ENCODE peak calls at places on chromosomes 16 and 17, in seven cellular contexts. E is IMR-90, D is trophoblast cell, U is neuronal stem cell, Q is H9, N is mesenchymal stem cell, W is H1. B is an unnamed sample.

GRCh38 chr17:43983515-43984411 is 20.7 kb upstream of the NAGS start:
- DNase-seq in U (no peak), D (peak; percentile 10), E (no peak), W (peak; percentile 82), N (no peak), Q (peak; percentile 76), B (peak; percentile 48)

GRCh38 chr16:74774223-74775139 is at the start of gene FA2H:
- DNase-seq in N (peak; percentile 39), U (peak; percentile 80), W (peak; percentile 90), E (peak; percentile 23), Q (peak; percentile 94), D (peak; percentile 91), B (peak; percentile 75)

GRCh38 chr16:24700549-24701392 is 28.7 kb upstream of the TNRC6A start:
- DNase-seq in D (peak; percentile 39), U (no peak), N (peak; percentile 94), E (peak; percentile 98), W (no peak), Q (peak; percentile 77), B (peak; percentile 95)

GRCh38 chr17:49204521-49204920 is 5.9 kb downstream of the GNGT2 start:
- DNase-seq in D (no peak), N (no peak), E (peak; percentile 28), U (no peak), W (no peak), Q (no peak), B (no peak)

GRCh38 chr16:29663829-29664132 is 734 bp downstream of the SPN start:
- DNase-seq in Q (no peak), U (no peak), E (no peak), D (no peak), W (no peak), N (no peak), B (no peak)

GRCh38 chr17:39939588-39940419 is 12.3 kb downstream of the LRRC3C start:
- DNase-seq in Q (no peak), W (no peak), E (peak; percentile 98), U (no peak), N (peak; percentile 90), D (peak; percentile 9), B (no peak)

GRCh38 chr16:2500634-2500936 is 13.2 kb upstream of the ATP6V0C start:
- DNase-seq in D (no peak), Q (peak; percentile 67), N (no peak), U (no peak), E (no peak), W (peak; percentile 60), B (no peak)

GRCh38 chr17:49850772-49851386 is 3.0 kb upstream of the TAC4 start:
- DNase-seq in Q (peak; percentile 66), U (no peak), E (no peak), D (peak; percentile 19), W (peak; percentile 60), N (no peak), B (no peak)

GRCh38 chr17:77352441-77352840 is 211.7 kb downstream of the SEC14L1 start:
- DNase-seq in W (no peak), Q (no peak), N (no peak), E (no peak), D (no peak), U (no peak), B (no peak)

GRCh38 chr16:27642753-27643152 is 92.8 kb downstream of the KATNIP start:
- DNase-seq in N (peak; percentile 15), W (peak; percentile 54), U (no peak), Q (peak; percentile 45), D (peak; percentile 70), E (peak; percentile 21), B (peak; percentile 62)

GRCh38 chr17:75808905-75809621 is 24.5 kb downstream of the UNK start:
- DNase-seq in Q (peak; percentile 29), E (peak; percentile 37), D (peak; percentile 95), W (no peak), N (peak; percentile 78), U (no peak), B (peak; percentile 29)

GRCh38 chr16:27761816-27762215 is 211.9 kb downstream of the KATNIP start:
- DNase-seq in E (no peak), D (peak; percentile 18), Q (no peak), N (no peak), W (no peak), U (no peak), B (no peak)

DNA sequence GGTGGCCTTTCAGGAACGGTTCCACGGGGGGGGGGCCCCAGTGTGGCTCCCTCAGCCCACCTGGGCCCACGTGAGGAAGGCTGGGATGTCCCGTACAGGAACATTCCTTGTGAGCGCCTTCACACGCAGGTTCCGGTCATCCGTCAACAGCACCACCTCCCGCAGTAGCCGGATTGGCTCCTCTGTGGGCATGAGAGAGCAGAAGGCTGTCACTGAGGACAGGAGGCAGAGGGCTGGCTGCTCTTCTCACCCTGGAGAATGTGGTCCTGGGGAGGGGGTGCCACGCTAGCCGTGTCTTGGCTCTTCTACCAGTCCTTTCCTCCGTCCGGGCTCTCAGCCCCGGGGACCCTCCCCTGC is 6.5 kb downstream of the HIC1 start:
- DNase-seq in E (no peak), W (no peak), D (no peak), N (peak; percentile 29), U (no peak), Q (no peak), B (no peak)
- H2BK5ac ChIP-seq in E (peak overlapping the region; percentile 95), W (no peak overlapping the region), D (no peak overlapping the region), N (no peak overlapping the region), U (no peak overlapping the region), Q (no peak overlapping the region), B (no peak overlapping the region)

GRCh38 chr16:61149709-61150108 is 886.5 kb downstream of the CDH8 start:
- DNase-seq in N (no peak), U (no peak), E (no peak), W (no peak), Q (no peak), D (no peak), B (peak; percentile 45)
- H3K18ac ChIP-seq in N (no peak overlapping the region), U (peak overlapping the region; percentile 36), E (no peak overlapping the region), W (no peak overlapping the region), Q (no peak overlapping the region), D (no peak overlapping the region), B (no peak overlapping the region)

GRCh38 chr17:79183221-79184158 is 108.9 kb downstream of the ENGASE start:
- DNase-seq in U (peak; percentile 73), W (peak; percentile 82), D (no peak), Q (peak; percentile 85), E (no peak), N (peak; percentile 4), B (peak; percentile 89)

GRCh38 chr17:79185671-79186070 is 111.0 kb downstream of the ENGASE start:
- DNase-seq in N (no peak), U (no peak), W (no peak), Q (no peak), D (no peak), E (no peak), B (no peak)

GRCh38 chr17:79179334-79179733 is 104.7 kb downstream of the ENGASE start:
- DNase-seq in E (no peak), W (no peak), U (no peak), N (no peak), D (no peak), Q (no peak), B (no peak)

GRCh38 chr17:79180358-79181005 is 105.9 kb downstream of the ENGASE start:
- DNase-seq in N (no peak), D (no peak), U (no peak), W (no peak), Q (no peak), E (no peak), B (no peak)

GRCh38 chr17:79182176-79183160 is 107.8 kb downstream of the ENGASE start:
- DNase-seq in N (no peak), E (no peak), Q (no peak), D (no peak), W (peak; percentile 64), U (no peak), B (no peak)
- H4K8ac ChIP-seq in N (no peak overlapping the region), E (no peak overlapping the region), Q (no peak overlapping the region), D (no peak overlapping the region), W (peak overlapping the region; percentile 48), U (no peak overlapping the region), B (no peak overlapping the region)

DNA sequence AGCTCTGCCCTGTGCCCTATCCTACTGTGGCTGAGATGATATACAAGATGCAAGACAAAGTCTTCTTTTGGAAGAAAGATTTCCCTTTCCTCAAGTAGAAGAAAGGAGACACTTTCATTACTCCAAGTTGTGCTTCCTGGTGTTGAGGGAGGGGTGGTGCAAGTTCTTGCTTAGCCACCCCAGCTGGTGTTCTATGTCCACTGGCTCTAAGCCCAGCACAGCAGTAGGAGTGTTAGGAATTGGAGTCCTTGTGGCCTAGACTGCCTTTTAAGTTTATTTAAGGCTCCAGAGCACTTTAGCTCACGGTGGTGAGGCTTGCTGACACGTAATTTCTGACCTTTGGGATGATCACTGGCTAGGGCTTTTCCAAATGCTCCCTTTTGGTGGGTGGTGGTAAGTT is 109.7 kb downstream of the KIF2B start:
- DNase-seq in Q (no peak), N (no peak), U (no peak), D (no peak), W (no peak), E (no peak), B (no peak)
- H2BK5ac ChIP-seq in Q (no peak overlapping the region), N (no peak overlapping the region), U (no peak overlapping the region), D (no peak overlapping the region), W (no peak overlapping the region), E (no peak overlapping the region), B (no peak overlapping the region)

GRCh38 chr16:11299865-11300559 is 18.9 kb upstream of the PRM1 start:
- DNase-seq in N (no peak), E (no peak), U (no peak), Q (no peak), D (no peak), W (no peak), B (no peak)
- H3K18ac ChIP-seq in N (no peak overlapping the region), E (no peak overlapping the region), U (no peak overlapping the region), Q (no peak overlapping the region), D (no peak overlapping the region), W (no peak overlapping the region), B (no peak overlapping the region)

DNA sequence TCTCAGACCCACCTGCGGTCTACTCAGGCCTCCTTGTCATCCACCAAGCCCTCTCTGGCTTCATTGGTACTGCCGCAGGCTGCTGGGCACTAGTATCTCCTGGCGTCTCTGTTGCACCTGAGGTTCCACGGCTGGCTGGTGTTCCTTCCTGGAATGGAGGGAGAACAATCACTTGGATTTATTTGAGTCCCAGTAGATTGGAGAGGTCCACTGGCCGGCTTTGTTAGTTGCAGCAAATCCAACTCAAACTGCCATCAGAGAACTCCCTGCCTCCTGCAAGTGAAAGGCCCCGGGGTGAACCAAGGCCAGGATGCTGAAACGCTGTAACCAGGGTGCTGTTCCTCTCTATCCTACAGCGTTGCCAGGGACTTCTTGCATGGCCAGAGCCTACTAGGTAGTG is 15.4 kb downstream of the MIS12 start:
- DNase-seq in W (no peak), E (no peak), Q (no peak), N (no peak), U (no peak), D (no peak), B (no peak)
- H4K8ac ChIP-seq in W (no peak overlapping the region), E (no peak overlapping the region), Q (no peak overlapping the region), N (no peak overlapping the region), U (no peak overlapping the region), D (no peak overlapping the region), B (no peak overlapping the region)

GRCh38 chr17:35738519-35739133 is 7.2 kb downstream of the RASL10B start:
- DNase-seq in N (no peak), D (no peak), U (no peak), Q (no peak), W (no peak), E (no peak), B (no peak)
- H2BK5ac ChIP-seq in N (no peak overlapping the region), D (no peak overlapping the region), U (no peak overlapping the region), Q (no peak overlapping the region), W (no peak overlapping the region), E (no peak overlapping the region), B (no peak overlapping the region)

GRCh38 chr17:65154770-65155589 is 17.8 kb downstream of the RGS9 start:
- DNase-seq in D (peak; percentile 4), U (no peak), Q (no peak), W (no peak), E (peak; percentile 83), N (peak; percentile 80), B (no peak)
- H3K18ac ChIP-seq in D (no peak overlapping the region), U (no peak overlapping the region), Q (no peak overlapping the region), W (no peak overlapping the region), E (no peak overlapping the region), N (peak overlapping the region; percentile 2), B (no peak overlapping the region)

B was measured in mesendoderm.